ENCODE peak calls at places on chromosomes 1 and 21, in seven cellular contexts. One of them, this sample, is unnamed.

GRCh38 chr21:46119565-46120271 is 21.8 kb downstream of the COL6A2 start:
- DNase-seq in breast epithelium: no peak
- DNase-seq in ovary: peak
- DNase-seq in transverse colon: peak
- DNase-seq in A549: no peak
- DNase-seq in endothelial cell of umbilical vein: no peak
- DNase-seq in testis: peak
- DNase-seq in this sample: no peak

GRCh38 chr21:25908495-25908894 is 173.7 kb downstream of the GABPA start:
- DNase-seq in ovary: no peak
- DNase-seq in breast epithelium: no peak
- DNase-seq in endothelial cell of umbilical vein: no peak
- DNase-seq in transverse colon: no peak
- DNase-seq in testis: no peak
- DNase-seq in A549: no peak
- DNase-seq in this sample: no peak

GRCh38 chr1:156150107-156151000 is 3.0 kb upstream of the SEMA4A start:
- DNase-seq in endothelial cell of umbilical vein: no peak
- DNase-seq in ovary: no peak
- DNase-seq in breast epithelium: no peak
- DNase-seq in testis: no peak
- DNase-seq in A549: no peak
- DNase-seq in transverse colon: no peak
- DNase-seq in this sample: no peak

GRCh38 chr1:205229916-205230700 is 2.4 kb downstream of the TMCC2 start:
- DNase-seq in testis: no peak
- DNase-seq in A549: no peak
- DNase-seq in transverse colon: no peak
- DNase-seq in breast epithelium: no peak
- DNase-seq in endothelial cell of umbilical vein: no peak
- DNase-seq in ovary: no peak
- DNase-seq in this sample: no peak

GRCh38 chr1:112478314-112478713 is 30.5 kb upstream of the WNT2B start:
- DNase-seq in endothelial cell of umbilical vein: no peak
- DNase-seq in transverse colon: no peak
- DNase-seq in breast epithelium: no peak
- DNase-seq in A549: no peak
- DNase-seq in testis: no peak
- DNase-seq in ovary: no peak
- DNase-seq in this sample: no peak

GRCh38 chr1:174953657-174954435 is 45.9 kb upstream of the CACYBP start:
- DNase-seq in transverse colon: peak
- DNase-seq in A549: no peak
- DNase-seq in ovary: no peak
- DNase-seq in testis: no peak
- DNase-seq in breast epithelium: no peak
- DNase-seq in endothelial cell of umbilical vein: no peak
- DNase-seq in this sample: no peak

GRCh38 chr1:236394016-236394481 is at the start of gene EDARADD:
- DNase-seq in breast epithelium: no peak
- DNase-seq in testis: no peak
- DNase-seq in transverse colon: no peak
- DNase-seq in ovary: no peak
- DNase-seq in endothelial cell of umbilical vein: no peak
- DNase-seq in A549: no peak
- DNase-seq in this sample: no peak

GRCh38 chr1:175822575-175822974 is 79.2 kb upstream of the TNR start:
- DNase-seq in breast epithelium: no peak
- DNase-seq in transverse colon: no peak
- DNase-seq in testis: no peak
- DNase-seq in ovary: no peak
- DNase-seq in endothelial cell of umbilical vein: no peak
- DNase-seq in A549: no peak
- DNase-seq in this sample: peak

GRCh38 chr1:156852414-156852874 is 6.5 kb downstream of the INSRR start:
- DNase-seq in endothelial cell of umbilical vein: no peak
- DNase-seq in testis: peak
- DNase-seq in ovary: peak
- DNase-seq in breast epithelium: peak
- DNase-seq in A549: no peak
- DNase-seq in transverse colon: peak
- DNase-seq in this sample: no peak

GRCh38 chr1:49052102-49052501 is 275.4 kb upstream of the BEND5 start:
- DNase-seq in endothelial cell of umbilical vein: no peak
- DNase-seq in breast epithelium: no peak
- DNase-seq in transverse colon: no peak
- DNase-seq in testis: no peak
- DNase-seq in ovary: no peak
- DNase-seq in A549: no peak
- DNase-seq in this sample: no peak

GRCh38 chr1:162856260-162856659 is 4.7 kb downstream of the CCDC190 start:
- DNase-seq in transverse colon: no peak
- DNase-seq in testis: no peak
- DNase-seq in A549: no peak
- DNase-seq in breast epithelium: no peak
- DNase-seq in endothelial cell of umbilical vein: peak
- DNase-seq in ovary: no peak
- DNase-seq in this sample: peak

GRCh38 chr21:43864806-43865470 is at the start of gene AGPAT3:
- DNase-seq in transverse colon: no peak
- DNase-seq in ovary: no peak
- DNase-seq in endothelial cell of umbilical vein: no peak
- DNase-seq in breast epithelium: no peak
- DNase-seq in testis: peak
- DNase-seq in A549: no peak
- DNase-seq in this sample: peak

GRCh38 chr1:39886757-39887231 is 3.5 kb upstream of the TRIT1 start:
- DNase-seq in breast epithelium: no peak
- DNase-seq in endothelial cell of umbilical vein: no peak
- DNase-seq in A549: no peak
- DNase-seq in ovary: no peak
- DNase-seq in transverse colon: no peak
- DNase-seq in testis: no peak
- DNase-seq in this sample: no peak

GRCh38 chr1:44810101-44810761 is 1.9 kb downstream of the BTBD19 start:
- DNase-seq in endothelial cell of umbilical vein: peak
- DNase-seq in breast epithelium: peak
- DNase-seq in testis: peak
- DNase-seq in ovary: no peak
- DNase-seq in A549: no peak
- DNase-seq in transverse colon: peak
- DNase-seq in this sample: no peak

GRCh38 chr21:17495680-17496079 is 17.2 kb upstream of the CXADR start:
- DNase-seq in A549: no peak
- DNase-seq in breast epithelium: no peak
- DNase-seq in endothelial cell of umbilical vein: no peak
- DNase-seq in transverse colon: no peak
- DNase-seq in testis: no peak
- DNase-seq in ovary: no peak
- DNase-seq in this sample: no peak

GRCh38 chr1:116997011-116997410 is 4.5 kb upstream of the CD101 start:
- DNase-seq in A549: no peak
- DNase-seq in transverse colon: no peak
- DNase-seq in testis: no peak
- DNase-seq in breast epithelium: no peak
- DNase-seq in endothelial cell of umbilical vein: no peak
- DNase-seq in ovary: no peak
- DNase-seq in this sample: peak

GRCh38 chr1:178344513-178345077 is 152.2 kb downstream of the CLEC20A start:
- DNase-seq in ovary: no peak
- DNase-seq in endothelial cell of umbilical vein: peak
- DNase-seq in transverse colon: no peak
- DNase-seq in testis: no peak
- DNase-seq in breast epithelium: no peak
- DNase-seq in A549: peak
- DNase-seq in this sample: no peak

GRCh38 chr1:19057784-19058475 is 101.5 kb upstream of the IFFO2 start:
- DNase-seq in endothelial cell of umbilical vein: no peak
- DNase-seq in A549: no peak
- DNase-seq in breast epithelium: no peak
- DNase-seq in ovary: no peak
- DNase-seq in testis: no peak
- DNase-seq in transverse colon: no peak
- DNase-seq in this sample: no peak

GRCh38 chr1:25727026-25727818 is 72.8 kb upstream of the SELENON start:
- DNase-seq in ovary: no peak
- DNase-seq in testis: no peak
- DNase-seq in transverse colon: no peak
- DNase-seq in endothelial cell of umbilical vein: no peak
- DNase-seq in A549: no peak
- DNase-seq in breast epithelium: no peak
- DNase-seq in this sample: no peak

GRCh38 chr1:179586107-179586823 is 5.4 kb upstream of the TDRD5 start:
- DNase-seq in A549: peak
- DNase-seq in breast epithelium: peak
- DNase-seq in transverse colon: peak
- DNase-seq in testis: peak
- DNase-seq in endothelial cell of umbilical vein: peak
- DNase-seq in ovary: peak
- DNase-seq in this sample: no peak

GRCh38 chr1:8858112-8858668 is 20.3 kb downstream of the ENO1 start:
- DNase-seq in A549: no peak
- DNase-seq in transverse colon: no peak
- DNase-seq in testis: no peak
- DNase-seq in ovary: no peak
- DNase-seq in endothelial cell of umbilical vein: peak
- DNase-seq in breast epithelium: no peak
- DNase-seq in this sample: peak
- TF ChIP-seq POLR2A in A549: no peak
- TF ChIP-seq POLR2A in transverse colon: no peak
- TF ChIP-seq POLR2A in testis: no peak
- TF ChIP-seq POLR2A in ovary: no peak
- TF ChIP-seq POLR2A in endothelial cell of umbilical vein: peak
- TF ChIP-seq POLR2A in breast epithelium: no peak
- TF ChIP-seq POLR2A in this sample: no peak

DNA sequence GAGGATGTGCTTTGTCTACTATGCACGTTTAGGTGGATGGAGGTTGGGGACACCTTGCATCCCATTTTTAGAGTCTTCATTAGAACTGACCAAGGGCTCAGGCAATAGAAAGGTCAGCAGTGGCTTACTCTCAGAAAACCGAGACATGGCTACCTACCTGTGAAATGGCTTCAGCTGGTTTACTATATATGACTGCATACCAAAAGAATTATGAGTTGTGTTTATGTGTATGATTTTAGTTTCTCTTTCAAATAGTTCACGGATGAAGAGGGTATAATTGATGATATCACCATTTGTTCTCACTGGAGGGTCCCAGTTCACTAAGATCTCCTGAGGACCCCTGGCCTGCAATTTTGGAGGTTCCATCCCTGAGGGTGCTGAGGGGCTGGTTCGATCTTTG is 106.8 kb downstream of the KCTD3 start:
- DNase-seq in transverse colon: no peak
- DNase-seq in endothelial cell of umbilical vein: no peak
- DNase-seq in breast epithelium: no peak
- DNase-seq in testis: no peak
- DNase-seq in ovary: no peak
- DNase-seq in A549: no peak
- DNase-seq in this sample: no peak
- TF ChIP-seq POLR2A in transverse colon: no peak
- TF ChIP-seq POLR2A in endothelial cell of umbilical vein: no peak
- TF ChIP-seq POLR2A in breast epithelium: no peak
- TF ChIP-seq POLR2A in testis: no peak
- TF ChIP-seq POLR2A in ovary: no peak
- TF ChIP-seq POLR2A in A549: no peak
- TF ChIP-seq POLR2A in this sample: no peak

DNA sequence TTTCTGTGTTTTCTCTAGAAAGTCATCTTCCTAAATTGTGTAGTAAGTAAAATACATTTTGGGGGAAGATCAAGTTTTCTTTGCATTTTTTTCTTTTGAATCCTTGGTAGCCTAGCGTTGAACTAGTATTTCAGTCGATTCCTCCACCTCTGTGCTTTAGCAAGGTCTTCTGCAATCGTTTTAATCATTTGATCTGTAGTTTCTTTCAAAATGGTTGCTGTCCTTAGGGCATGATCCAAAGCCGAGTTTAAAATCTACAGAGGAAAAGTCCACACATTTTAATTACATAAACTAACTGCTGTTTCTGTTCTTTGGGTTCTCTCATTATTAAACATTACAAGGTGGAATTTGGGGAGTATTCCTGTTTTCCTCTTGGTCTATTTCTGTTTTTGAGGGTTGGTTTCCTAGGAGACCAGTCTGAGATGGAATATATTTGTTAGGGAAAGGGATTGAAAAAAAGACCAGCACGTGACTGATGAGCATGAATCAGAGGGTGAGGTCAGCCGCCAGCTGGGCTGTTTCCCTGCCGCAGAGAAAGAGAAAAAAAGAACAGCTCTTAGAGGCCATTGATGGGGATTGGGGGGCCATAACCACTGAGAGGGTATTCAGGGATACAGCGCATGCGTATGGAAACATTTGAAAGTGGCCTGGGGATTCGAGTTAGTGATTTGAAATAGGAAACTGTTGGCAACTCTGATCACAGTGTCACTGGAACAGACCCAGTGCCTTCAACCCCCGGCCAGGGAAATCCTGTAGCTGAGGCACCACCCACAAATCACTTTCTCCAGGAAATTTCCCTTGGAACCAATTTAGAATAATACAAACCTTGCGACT is 40.6 kb downstream of the AKNAD1 start:
- DNase-seq in breast epithelium: peak
- DNase-seq in ovary: peak
- DNase-seq in A549: no peak
- DNase-seq in endothelial cell of umbilical vein: peak
- DNase-seq in testis: peak
- DNase-seq in transverse colon: peak
- DNase-seq in this sample: peak
- TF ChIP-seq POLR2A in breast epithelium: no peak
- TF ChIP-seq POLR2A in ovary: no peak
- TF ChIP-seq POLR2A in A549: no peak
- TF ChIP-seq POLR2A in endothelial cell of umbilical vein: peak
- TF ChIP-seq POLR2A in testis: no peak
- TF ChIP-seq POLR2A in transverse colon: no peak
- TF ChIP-seq POLR2A in this sample: no peak

GRCh38 chr1:31073044-31073443 is 7.5 kb upstream of the PUM1 start:
- DNase-seq in transverse colon: no peak
- DNase-seq in breast epithelium: no peak
- DNase-seq in endothelial cell of umbilical vein: no peak
- DNase-seq in ovary: no peak
- DNase-seq in testis: no peak
- DNase-seq in A549: no peak
- DNase-seq in this sample: no peak

GRCh38 chr1:31069392-31069791 is 3.9 kb upstream of the PUM1 start:
- DNase-seq in A549: no peak
- DNase-seq in endothelial cell of umbilical vein: no peak
- DNase-seq in breast epithelium: no peak
- DNase-seq in ovary: no peak
- DNase-seq in testis: no peak
- DNase-seq in transverse colon: no peak
- DNase-seq in this sample: no peak

DNA sequence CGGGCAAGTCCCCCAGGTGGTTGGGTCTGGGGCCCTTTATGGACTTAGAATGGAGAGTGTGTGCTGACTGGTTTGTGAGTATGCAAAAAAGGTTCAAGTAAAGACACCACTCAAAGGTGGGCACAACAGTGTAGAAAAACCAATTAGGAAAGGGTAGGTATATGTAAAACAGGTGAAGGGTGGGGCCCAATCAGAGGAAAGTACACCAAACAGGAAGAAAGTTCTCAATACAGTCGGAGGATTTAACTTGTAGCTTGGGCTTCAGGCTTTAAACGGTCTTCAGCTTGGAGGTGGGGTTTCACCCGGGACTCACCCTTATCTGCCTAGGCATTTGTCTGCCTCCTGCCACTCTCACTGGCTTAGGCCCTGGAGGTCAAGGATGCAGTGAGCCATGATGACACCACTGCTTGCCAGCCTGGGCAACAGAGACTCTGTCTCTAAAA is 6.8 kb upstream of the PUM1 start:
- DNase-seq in testis: no peak
- DNase-seq in transverse colon: no peak
- DNase-seq in endothelial cell of umbilical vein: no peak
- DNase-seq in breast epithelium: no peak
- DNase-seq in ovary: no peak
- DNase-seq in A549: no peak
- DNase-seq in this sample: no peak
- TF ChIP-seq POLR2A in testis: no peak
- TF ChIP-seq POLR2A in transverse colon: no peak
- TF ChIP-seq POLR2A in endothelial cell of umbilical vein: no peak
- TF ChIP-seq POLR2A in breast epithelium: no peak
- TF ChIP-seq POLR2A in ovary: no peak
- TF ChIP-seq POLR2A in A549: no peak
- TF ChIP-seq POLR2A in this sample: no peak